ENCODE peak calls at places on chromosomes 6 and 20, in five cellular contexts. O is neural progenitor cell, U is GM23248, N is HCT116, G is PC-3. Q is an unnamed sample.

GRCh38 chr6:33690766-33691165 is 20.7 kb downstream of the UQCC2 start:
- DNase-seq in U (no peak), O (no peak), G (no peak), N (no peak), Q (no peak)

GRCh38 chr20:17449039-17449438 is 82.1 kb downstream of the BFSP1 start:
- DNase-seq in U (no peak), N (no peak), O (peak; percentile 26), G (peak; percentile 12), Q (no peak)

GRCh38 chr6:40342674-40343230 is 244.4 kb downstream of the LRFN2 start:
- DNase-seq in O (peak; percentile 42), G (no peak), U (no peak), N (no peak), Q (no peak)

GRCh38 chr20:8073024-8073832 is 53.7 kb upstream of the TMX4 start:
- DNase-seq in N (no peak), O (no peak), G (peak; percentile 16), U (peak; percentile 74), Q (no peak)

GRCh38 chr20:709864-710761 is 34.5 kb upstream of the SCRT2 start:
- DNase-seq in O (peak; percentile 73), G (no peak), U (no peak), N (no peak), Q (no peak)

GRCh38 chr6:125950293-125950692 is 6.3 kb upstream of the HINT3 start:
- DNase-seq in U (peak; percentile 86), N (no peak), O (peak; percentile 10), G (peak; percentile 60), Q (no peak)

GRCh38 chr6:42249279-42249678 is 31.6 kb upstream of the MRPS10 start:
- DNase-seq in U (peak; percentile 39), G (no peak), O (no peak), N (no peak), Q (no peak)

GRCh38 chr6:151186276-151186675 is 53.5 kb upstream of the AKAP12 start:
- DNase-seq in N (no peak), G (no peak), O (no peak), U (no peak), Q (no peak)

GRCh38 chr20:17653835-17654648 is 28.0 kb downstream of the RRBP1 start:
- DNase-seq in G (no peak), N (no peak), O (no peak), U (no peak), Q (no peak)

GRCh38 chr6:163418273-163419029 is 3.9 kb downstream of the QKI start:
- DNase-seq in O (no peak), G (no peak), N (no peak), U (peak; percentile 27), Q (no peak)

GRCh38 chr6:163419413-163420314 is 5.1 kb downstream of the QKI start:
- DNase-seq in O (no peak), U (peak; percentile 70), N (no peak), G (peak; percentile 28), Q (no peak)

GRCh38 chr6:163422574-163422973 is 8.1 kb downstream of the QKI start:
- DNase-seq in O (peak; percentile 42), U (no peak), N (no peak), G (no peak), Q (no peak)

GRCh38 chr6:163417595-163417994 is 3.1 kb downstream of the QKI start:
- DNase-seq in G (no peak), O (no peak), N (no peak), U (peak; percentile 32), Q (no peak)

DNA sequence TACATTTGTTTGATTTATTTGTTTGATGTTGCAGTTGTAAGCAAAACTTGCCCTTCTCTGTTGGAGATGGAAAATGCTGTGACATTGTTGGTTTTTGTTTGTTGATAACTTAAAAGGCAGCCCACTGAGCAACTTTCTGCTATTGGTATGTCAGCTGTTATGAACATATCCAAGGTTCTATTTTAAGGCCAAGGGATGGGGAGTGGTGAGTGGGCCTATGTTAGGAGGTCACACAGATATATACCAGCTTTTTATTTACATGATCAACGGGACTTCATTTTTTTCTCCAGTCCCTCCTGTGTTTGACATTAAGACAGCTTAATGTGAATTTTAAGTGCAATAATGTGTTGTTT is 5.8 kb downstream of the QKI start:
- DNase-seq in G (no peak), U (peak; percentile 20), O (no peak), N (no peak), Q (no peak)
- H3K4me2 ChIP-seq in G (peak overlapping the region; percentile 84), U (peak overlapping the region; percentile 97), O (peak overlapping the region; percentile 96), N (no peak overlapping the region), Q (no peak overlapping the region)

DNA sequence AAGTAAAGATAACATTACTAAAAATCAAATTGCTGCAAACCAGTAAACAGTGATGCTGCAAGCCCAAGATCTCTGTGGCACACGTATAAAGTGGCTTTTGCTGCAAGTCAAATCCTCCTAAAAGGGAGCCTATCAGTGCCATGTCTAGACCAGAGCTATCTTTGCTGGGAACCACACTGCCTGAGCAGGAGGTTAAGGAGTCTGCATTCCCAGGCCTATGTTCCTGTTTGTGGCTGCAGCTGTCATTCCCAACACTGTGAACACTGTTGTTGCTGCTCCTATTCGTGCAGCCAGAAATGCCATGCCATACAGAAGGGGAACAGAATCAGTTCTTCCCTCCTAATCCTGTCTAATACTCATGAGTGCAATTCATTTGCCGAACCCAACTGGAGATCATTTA is 406.6 kb upstream of the GJE1 start:
- DNase-seq in G (no peak), O (peak; percentile 52), N (no peak), U (no peak), Q (no peak)
- TF ChIP-seq EZH2phosphoT487 in G (no peak), O (no peak), N (no peak), U (no peak), Q (no peak)

DNA sequence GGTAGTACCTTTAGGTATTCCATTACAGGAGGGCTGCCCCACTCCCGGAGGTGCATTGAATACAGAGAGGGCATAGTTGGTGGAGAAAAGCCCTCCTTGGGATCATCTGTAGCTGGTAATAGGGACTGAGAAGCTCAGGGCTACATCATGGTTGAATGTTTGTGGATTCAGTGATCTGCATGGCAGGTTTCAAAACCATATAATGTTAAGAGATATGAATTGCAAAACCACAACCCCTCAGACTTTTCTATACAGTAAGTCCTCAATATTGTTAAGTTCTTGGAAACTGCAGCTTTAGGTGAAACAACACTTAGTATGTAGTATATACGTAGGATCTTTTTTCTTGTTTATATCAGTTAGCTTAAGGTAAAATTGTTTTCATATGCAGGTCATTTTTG is 11.3 kb downstream of the TULP4 start:
- DNase-seq in U (no peak), N (no peak), G (no peak), O (no peak), Q (no peak)
- H3K4me2 ChIP-seq in U (no peak overlapping the region), N (peak overlapping the region; percentile 23), G (peak overlapping the region; percentile 48), O (no peak overlapping the region), Q (no peak overlapping the region)

GRCh38 chr20:4134861-4135379 is 119.6 kb upstream of the RNF24 start:
- DNase-seq in G (no peak), O (no peak), U (no peak), N (no peak), Q (no peak)

GRCh38 chr20:4136967-4137334 is 121.6 kb upstream of the RNF24 start:
- DNase-seq in U (no peak), O (no peak), N (no peak), G (no peak), Q (no peak)

GRCh38 chr20:4135385-4136077 is 120.2 kb upstream of the RNF24 start:
- DNase-seq in N (peak; percentile 96), O (no peak), G (peak; percentile 99), U (peak; percentile 99), Q (no peak)

GRCh38 chr20:4138056-4138455 is 122.7 kb upstream of the RNF24 start:
- DNase-seq in U (no peak), G (peak; percentile 59), O (no peak), N (no peak), Q (no peak)

DNA sequence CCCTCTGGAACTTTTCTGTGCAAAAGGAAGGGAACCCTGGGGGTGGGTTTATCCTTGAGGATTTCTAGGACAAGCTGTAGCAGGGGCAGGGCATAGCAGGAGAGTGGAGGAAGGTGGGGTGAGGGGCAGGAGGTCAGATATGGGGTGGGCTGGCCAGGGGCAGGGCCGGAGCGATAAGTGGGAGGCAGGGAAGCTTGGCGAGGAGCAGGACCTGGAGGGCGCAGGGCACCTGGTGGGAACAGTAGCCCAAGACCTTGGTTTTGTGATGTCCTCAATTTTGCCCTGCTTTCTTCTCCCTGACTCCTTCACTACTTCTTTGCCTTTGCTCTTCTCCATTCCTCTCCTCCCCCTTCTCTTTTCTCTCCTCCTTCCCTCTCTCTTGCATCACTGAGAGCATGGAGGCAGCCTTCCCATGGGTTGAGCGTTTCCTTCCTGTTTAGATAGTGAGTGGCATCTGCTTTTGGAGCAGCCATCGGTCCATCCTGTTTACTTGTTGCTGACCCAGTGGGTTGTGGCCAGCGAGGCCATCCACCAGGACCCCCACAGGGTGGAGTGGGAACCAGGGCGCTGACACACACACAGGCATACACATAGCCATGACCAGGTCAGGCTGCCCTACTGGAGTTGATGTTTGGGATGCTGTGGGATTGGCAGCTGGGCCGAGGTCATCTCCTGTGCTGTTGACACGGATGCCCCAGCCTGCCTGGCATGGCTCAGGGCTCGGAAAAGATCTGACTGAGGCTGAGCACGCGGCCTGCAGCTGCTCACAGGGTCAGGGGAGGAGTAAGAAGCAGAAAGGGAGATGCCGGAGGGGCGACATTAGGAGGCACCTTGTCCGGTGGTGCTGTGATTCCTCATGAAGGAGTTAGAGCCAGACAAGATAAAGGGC is 121.0 kb upstream of the RNF24 start:
- DNase-seq in U (peak; percentile 31), N (no peak), G (no peak), O (no peak), Q (no peak)
- TF ChIP-seq EZH2phosphoT487 in U (no peak), N (no peak), G (no peak), O (no peak), Q (no peak)

DNA sequence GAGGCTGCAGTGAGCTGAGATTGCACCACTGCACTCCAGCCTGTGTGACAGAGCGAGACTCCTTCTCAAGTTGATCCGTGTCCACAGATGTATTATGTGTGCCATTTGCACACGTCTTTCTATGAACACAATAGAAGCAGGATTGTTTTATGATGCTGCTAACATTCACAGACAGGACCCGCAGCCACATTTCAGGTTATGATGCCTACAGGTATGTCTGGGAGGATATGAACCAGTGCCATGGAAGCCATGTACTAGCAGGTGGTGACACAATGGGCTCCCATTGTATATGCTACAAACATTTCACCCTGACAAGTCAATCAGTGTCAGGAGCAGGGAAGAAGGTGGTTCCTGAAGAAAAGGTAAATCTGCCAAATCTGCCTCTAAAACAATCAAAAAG is 4.3 kb downstream of the TRAM2 start:
- DNase-seq in O (no peak), N (no peak), G (no peak), U (no peak), Q (no peak)
- H3K4me2 ChIP-seq in O (peak overlapping the region; percentile 71), N (no peak overlapping the region), G (no peak overlapping the region), U (peak overlapping the region; percentile 96), Q (no peak overlapping the region)